ENCODE peak calls at places on chromosomes 6 and 20, in eight cellular contexts. One of them, this sample, is unnamed. For H3K4me1, the result is how much of the 10 kb centered on the place peaks cover.

GRCh38 chr20:35395728-35396127 is 16.0 kb downstream of the UQCC1 start:
- DNase-seq in heart left ventricle: no peak
- DNase-seq in body of pancreas: peak
- DNase-seq in kidney: no peak
- DNase-seq in endothelial cell of umbilical vein: peak
- DNase-seq in cardiac muscle cell: peak
- DNase-seq in thoracic aorta: peak
- DNase-seq in ascending aorta: peak
- DNase-seq in this sample: no peak

GRCh38 chr6:138107752-138108592 is 753 bp upstream of the PERP start:
- DNase-seq in heart left ventricle: no peak
- DNase-seq in thoracic aorta: no peak
- DNase-seq in kidney: no peak
- DNase-seq in endothelial cell of umbilical vein: no peak
- DNase-seq in ascending aorta: no peak
- DNase-seq in body of pancreas: peak
- DNase-seq in cardiac muscle cell: no peak
- DNase-seq in this sample: peak

GRCh38 chr20:14717124-14718004 is 380.0 kb upstream of the FLRT3 start:
- DNase-seq in body of pancreas: no peak
- DNase-seq in endothelial cell of umbilical vein: no peak
- DNase-seq in kidney: no peak
- DNase-seq in ascending aorta: no peak
- DNase-seq in thoracic aorta: no peak
- DNase-seq in heart left ventricle: no peak
- DNase-seq in cardiac muscle cell: no peak
- DNase-seq in this sample: no peak

GRCh38 chr20:50794846-50795634 is at the start of gene BCAS4:
- DNase-seq in heart left ventricle: peak
- DNase-seq in body of pancreas: peak
- DNase-seq in thoracic aorta: no peak
- DNase-seq in endothelial cell of umbilical vein: peak
- DNase-seq in cardiac muscle cell: peak
- DNase-seq in ascending aorta: peak
- DNase-seq in kidney: peak
- DNase-seq in this sample: peak

GRCh38 chr20:63287697-63288580 is 5.0 kb upstream of the COL20A1 start:
- DNase-seq in heart left ventricle: peak
- DNase-seq in ascending aorta: no peak
- DNase-seq in cardiac muscle cell: no peak
- DNase-seq in body of pancreas: no peak
- DNase-seq in endothelial cell of umbilical vein: no peak
- DNase-seq in kidney: peak
- DNase-seq in thoracic aorta: no peak
- DNase-seq in this sample: no peak

GRCh38 chr20:642398-643174 is 10.4 kb downstream of the SRXN1 start:
- DNase-seq in cardiac muscle cell: no peak
- DNase-seq in heart left ventricle: peak
- DNase-seq in body of pancreas: no peak
- DNase-seq in endothelial cell of umbilical vein: no peak
- DNase-seq in thoracic aorta: no peak
- DNase-seq in ascending aorta: no peak
- DNase-seq in kidney: no peak
- DNase-seq in this sample: no peak

GRCh38 chr20:36214684-36215256 is 21.5 kb upstream of the AAR2 start:
- DNase-seq in heart left ventricle: no peak
- DNase-seq in endothelial cell of umbilical vein: peak
- DNase-seq in body of pancreas: no peak
- DNase-seq in ascending aorta: no peak
- DNase-seq in cardiac muscle cell: peak
- DNase-seq in thoracic aorta: no peak
- DNase-seq in kidney: no peak
- DNase-seq in this sample: peak

GRCh38 chr6:159754401-159754800 is 7.4 kb upstream of the ACAT2 start:
- DNase-seq in ascending aorta: no peak
- DNase-seq in endothelial cell of umbilical vein: no peak
- DNase-seq in kidney: no peak
- DNase-seq in cardiac muscle cell: no peak
- DNase-seq in body of pancreas: no peak
- DNase-seq in thoracic aorta: no peak
- DNase-seq in heart left ventricle: no peak
- DNase-seq in this sample: no peak

GRCh38 chr20:57397693-57398108 is 6.5 kb downstream of the RBM38 start:
- DNase-seq in body of pancreas: no peak
- DNase-seq in cardiac muscle cell: no peak
- DNase-seq in kidney: peak
- DNase-seq in endothelial cell of umbilical vein: no peak
- DNase-seq in ascending aorta: no peak
- DNase-seq in heart left ventricle: peak
- DNase-seq in thoracic aorta: no peak
- DNase-seq in this sample: no peak

GRCh38 chr6:235763-236360 is 56.4 kb upstream of the DUSP22 start:
- DNase-seq in cardiac muscle cell: peak
- DNase-seq in kidney: no peak
- DNase-seq in heart left ventricle: no peak
- DNase-seq in thoracic aorta: no peak
- DNase-seq in body of pancreas: no peak
- DNase-seq in ascending aorta: no peak
- DNase-seq in endothelial cell of umbilical vein: no peak
- DNase-seq in this sample: no peak

GRCh38 chr6:92329416-92329815 is 1089.9 kb downstream of the EPHA7 start:
- DNase-seq in cardiac muscle cell: no peak
- DNase-seq in body of pancreas: no peak
- DNase-seq in thoracic aorta: no peak
- DNase-seq in kidney: no peak
- DNase-seq in ascending aorta: no peak
- DNase-seq in heart left ventricle: no peak
- DNase-seq in endothelial cell of umbilical vein: peak
- DNase-seq in this sample: no peak

GRCh38 chr6:101001012-101001411 is 119.9 kb upstream of the ASCC3 start:
- DNase-seq in cardiac muscle cell: peak
- DNase-seq in endothelial cell of umbilical vein: no peak
- DNase-seq in thoracic aorta: no peak
- DNase-seq in heart left ventricle: no peak
- DNase-seq in ascending aorta: no peak
- DNase-seq in body of pancreas: no peak
- DNase-seq in kidney: no peak
- DNase-seq in this sample: no peak

GRCh38 chr6:98539669-98540207 is 294.6 kb upstream of the POU3F2 start:
- DNase-seq in endothelial cell of umbilical vein: no peak
- DNase-seq in kidney: no peak
- DNase-seq in body of pancreas: no peak
- DNase-seq in cardiac muscle cell: no peak
- DNase-seq in ascending aorta: no peak
- DNase-seq in thoracic aorta: no peak
- DNase-seq in heart left ventricle: no peak
- DNase-seq in this sample: peak

GRCh38 chr6:85372188-85372914 is 77.5 kb upstream of the NT5E start:
- DNase-seq in kidney: no peak
- DNase-seq in heart left ventricle: no peak
- DNase-seq in endothelial cell of umbilical vein: peak
- DNase-seq in body of pancreas: no peak
- DNase-seq in ascending aorta: no peak
- DNase-seq in cardiac muscle cell: peak
- DNase-seq in thoracic aorta: no peak
- DNase-seq in this sample: no peak

GRCh38 chr6:139882234-139882633 is 507.8 kb upstream of the CITED2 start:
- DNase-seq in heart left ventricle: no peak
- DNase-seq in body of pancreas: no peak
- DNase-seq in cardiac muscle cell: peak
- DNase-seq in thoracic aorta: no peak
- DNase-seq in endothelial cell of umbilical vein: peak
- DNase-seq in ascending aorta: no peak
- DNase-seq in kidney: no peak
- DNase-seq in this sample: no peak
- H3K4me3 ChIP-seq in heart left ventricle: no peak
- H3K4me3 ChIP-seq in body of pancreas: no peak
- H3K4me3 ChIP-seq in cardiac muscle cell: no peak
- H3K4me3 ChIP-seq in thoracic aorta: peak
- H3K4me3 ChIP-seq in endothelial cell of umbilical vein: no peak
- H3K4me3 ChIP-seq in ascending aorta: peak
- H3K4me3 ChIP-seq in kidney: no peak
- H3K4me3 ChIP-seq in this sample: no peak

GRCh38 chr6:75691012-75691411 is 58.0 kb upstream of the MYO6 start:
- DNase-seq in heart left ventricle: no peak
- DNase-seq in endothelial cell of umbilical vein: no peak
- DNase-seq in ascending aorta: no peak
- DNase-seq in cardiac muscle cell: peak
- DNase-seq in thoracic aorta: no peak
- DNase-seq in body of pancreas: no peak
- DNase-seq in kidney: no peak
- DNase-seq in this sample: peak
- H3K27ac ChIP-seq in heart left ventricle: no peak
- H3K27ac ChIP-seq in endothelial cell of umbilical vein: no peak
- H3K27ac ChIP-seq in ascending aorta: no peak
- H3K27ac ChIP-seq in cardiac muscle cell: no peak
- H3K27ac ChIP-seq in thoracic aorta: no peak
- H3K27ac ChIP-seq in body of pancreas: no peak
- H3K27ac ChIP-seq in kidney: no peak
- H3K27ac ChIP-seq in this sample: no peak

DNA sequence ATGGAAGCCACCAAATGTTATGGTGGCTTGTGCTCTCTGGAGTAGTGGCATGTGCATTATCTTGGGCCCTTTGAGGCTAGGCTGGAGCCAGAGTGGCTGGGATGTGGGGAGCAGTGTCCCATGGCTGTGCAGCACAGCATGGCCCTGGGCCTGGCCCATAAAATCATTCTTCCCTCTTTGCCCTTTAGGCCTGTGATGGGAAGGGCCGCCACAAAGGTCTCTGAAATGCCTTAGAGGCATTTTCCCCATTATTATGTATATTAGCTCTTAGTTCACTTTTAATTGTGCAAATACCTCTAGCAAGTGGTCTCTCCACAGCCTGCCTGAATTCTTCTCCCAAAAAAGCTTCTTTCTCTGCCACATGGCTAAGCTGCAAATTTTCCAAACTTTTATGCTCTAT is 297.3 kb upstream of the IRAK1BP1 start:
- DNase-seq in thoracic aorta: no peak
- DNase-seq in ascending aorta: no peak
- DNase-seq in kidney: no peak
- DNase-seq in endothelial cell of umbilical vein: no peak
- DNase-seq in body of pancreas: no peak
- DNase-seq in cardiac muscle cell: no peak
- DNase-seq in heart left ventricle: no peak
- DNase-seq in this sample: no peak
- H3K4me1 ChIP-seq in thoracic aorta: under half
- H3K4me1 ChIP-seq in ascending aorta: under half
- H3K4me1 ChIP-seq in kidney: under half
- H3K4me1 ChIP-seq in endothelial cell of umbilical vein: under half
- H3K4me1 ChIP-seq in body of pancreas: under half
- H3K4me1 ChIP-seq in cardiac muscle cell: under half
- H3K4me1 ChIP-seq in heart left ventricle: under half
- H3K4me1 ChIP-seq in this sample: under half

DNA sequence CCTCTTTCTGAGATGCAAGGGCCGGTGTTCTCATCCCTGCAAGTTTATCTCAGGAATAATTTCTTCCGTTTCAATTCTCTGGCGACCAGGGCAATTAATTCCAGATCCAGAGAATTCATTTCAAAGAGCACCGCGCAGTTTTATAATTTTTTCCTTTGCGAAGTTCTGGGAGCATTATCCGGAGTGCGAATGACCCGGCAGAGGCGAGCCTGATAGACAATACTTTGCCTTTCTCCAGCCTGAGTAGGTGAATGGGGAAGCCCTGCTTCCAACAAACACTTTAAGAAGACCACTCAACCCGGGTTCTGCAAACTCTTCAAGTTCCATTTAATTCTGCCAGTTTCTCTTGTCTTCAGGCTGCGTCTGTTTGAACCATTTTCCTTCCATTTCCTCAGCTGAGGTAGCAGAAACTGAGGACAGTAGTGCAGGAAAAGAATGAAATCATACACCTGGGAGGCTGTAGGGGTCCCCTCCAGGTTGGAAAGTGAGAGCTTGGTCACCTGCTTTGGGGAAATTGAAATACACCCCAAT is 974 bp downstream of the VGLL2 start:
- DNase-seq in endothelial cell of umbilical vein: no peak
- DNase-seq in heart left ventricle: no peak
- DNase-seq in thoracic aorta: no peak
- DNase-seq in cardiac muscle cell: no peak
- DNase-seq in body of pancreas: no peak
- DNase-seq in ascending aorta: no peak
- DNase-seq in kidney: no peak
- DNase-seq in this sample: no peak
- H3K4me3 ChIP-seq in endothelial cell of umbilical vein: no peak
- H3K4me3 ChIP-seq in heart left ventricle: peak
- H3K4me3 ChIP-seq in thoracic aorta: peak
- H3K4me3 ChIP-seq in cardiac muscle cell: peak
- H3K4me3 ChIP-seq in body of pancreas: no peak
- H3K4me3 ChIP-seq in ascending aorta: peak
- H3K4me3 ChIP-seq in kidney: peak
- H3K4me3 ChIP-seq in this sample: no peak

GRCh38 chr6:150394886-150395285 is 26.1 kb downstream of the IYD start:
- DNase-seq in body of pancreas: no peak
- DNase-seq in heart left ventricle: no peak
- DNase-seq in kidney: no peak
- DNase-seq in endothelial cell of umbilical vein: no peak
- DNase-seq in thoracic aorta: no peak
- DNase-seq in cardiac muscle cell: no peak
- DNase-seq in ascending aorta: no peak
- DNase-seq in this sample: no peak

GRCh38 chr6:150391890-150392289 is 23.1 kb downstream of the IYD start:
- DNase-seq in cardiac muscle cell: peak
- DNase-seq in kidney: no peak
- DNase-seq in body of pancreas: no peak
- DNase-seq in endothelial cell of umbilical vein: no peak
- DNase-seq in thoracic aorta: no peak
- DNase-seq in heart left ventricle: no peak
- DNase-seq in ascending aorta: no peak
- DNase-seq in this sample: peak

GRCh38 chr6:150391414-150391813 is 22.6 kb downstream of the IYD start:
- DNase-seq in heart left ventricle: no peak
- DNase-seq in cardiac muscle cell: no peak
- DNase-seq in body of pancreas: no peak
- DNase-seq in ascending aorta: no peak
- DNase-seq in kidney: no peak
- DNase-seq in thoracic aorta: no peak
- DNase-seq in endothelial cell of umbilical vein: no peak
- DNase-seq in this sample: no peak

GRCh38 chr6:150394053-150394875 is 25.5 kb downstream of the IYD start:
- DNase-seq in heart left ventricle: no peak
- DNase-seq in kidney: no peak
- DNase-seq in cardiac muscle cell: no peak
- DNase-seq in body of pancreas: no peak
- DNase-seq in endothelial cell of umbilical vein: no peak
- DNase-seq in ascending aorta: no peak
- DNase-seq in thoracic aorta: no peak
- DNase-seq in this sample: no peak

GRCh38 chr6:150392452-150393220 is 23.8 kb downstream of the IYD start:
- DNase-seq in endothelial cell of umbilical vein: no peak
- DNase-seq in body of pancreas: no peak
- DNase-seq in ascending aorta: no peak
- DNase-seq in cardiac muscle cell: no peak
- DNase-seq in heart left ventricle: no peak
- DNase-seq in kidney: no peak
- DNase-seq in thoracic aorta: no peak
- DNase-seq in this sample: peak
- H3K27ac ChIP-seq in endothelial cell of umbilical vein: no peak
- H3K27ac ChIP-seq in body of pancreas: no peak
- H3K27ac ChIP-seq in ascending aorta: no peak
- H3K27ac ChIP-seq in cardiac muscle cell: no peak
- H3K27ac ChIP-seq in heart left ventricle: no peak
- H3K27ac ChIP-seq in kidney: no peak
- H3K27ac ChIP-seq in thoracic aorta: no peak
- H3K27ac ChIP-seq in this sample: peak